ENCODE peak calls at places on chromosomes 16 and 17, in four cellular contexts. E is D341Med, P is Caki2, U is T-helper 1 cell. L is an unnamed sample.

GRCh38 chr17:41812176-41813038 is at the start of gene FKBP10:
- DNase-seq in E (peak), P (peak), U (no peak), L (no peak)

GRCh38 chr17:33575046-33575445 is 282.0 kb upstream of the ASIC2 start:
- DNase-seq in P (no peak), E (no peak), U (no peak), L (no peak)

GRCh38 chr17:71188811-71189492 is 931.9 kb upstream of the SOX9 start:
- DNase-seq in U (no peak), P (peak), E (no peak), L (no peak)

GRCh38 chr16:57066625-57067024 is 25.8 kb upstream of the CPNE2 start:
- DNase-seq in E (no peak), U (no peak), P (no peak), L (no peak)

GRCh38 chr16:3687792-3688191 is 29.5 kb downstream of the TRAP1 start:
- DNase-seq in U (no peak), P (no peak), E (no peak), L (no peak)

GRCh38 chr17:78966123-78966813 is 13.5 kb downstream of the LGALS3BP start:
- DNase-seq in E (no peak), U (no peak), P (no peak), L (no peak)

GRCh38 chr17:30263552-30264333 is 28.0 kb downstream of the BLMH start:
- DNase-seq in P (peak), E (no peak), U (no peak), L (no peak)

GRCh38 chr16:19179890-19180490 is 11.9 kb downstream of the SYT17 start:
- DNase-seq in E (peak), P (no peak), U (no peak), L (no peak)

GRCh38 chr16:30077656-30078055 is 1.9 kb downstream of the PPP4C start:
- DNase-seq in U (no peak), E (no peak), P (no peak), L (no peak)

GRCh38 chr17:27762527-27763305 is 37.6 kb downstream of the NOS2 start:
- DNase-seq in U (no peak), E (no peak), P (peak), L (no peak)

GRCh38 chr17:49146620-49147306 is 14.2 kb downstream of the B4GALNT2 start:
- DNase-seq in E (no peak), P (peak), U (no peak), L (no peak)

GRCh38 chr16:31177136-31177535 is 2.8 kb upstream of the FUS start:
- DNase-seq in P (peak), E (no peak), U (no peak), L (no peak)

GRCh38 chr16:81242977-81243618 is 4.6 kb downstream of the BCO1 start:
- DNase-seq in E (no peak), P (no peak), U (no peak), L (no peak)

GRCh38 chr16:55389426-55390073 is 65.5 kb downstream of the IRX6 start:
- DNase-seq in E (no peak), U (no peak), P (no peak), L (no peak)

GRCh38 chr16:839643-840408 is 39.3 kb upstream of the GNG13 start:
- DNase-seq in P (no peak), E (no peak), U (no peak), L (no peak)

GRCh38 chr17:44102845-44103622 is 20.4 kb downstream of the HDAC5 start:
- DNase-seq in P (no peak), E (no peak), U (no peak), L (no peak)

GRCh38 chr16:76583466-76583865 is 306.3 kb downstream of the CNTNAP4 start:
- DNase-seq in U (no peak), E (peak), P (no peak), L (no peak)

GRCh38 chr16:10080031-10080772 is 102.0 kb downstream of the GRIN2A start:
- DNase-seq in U (no peak), E (no peak), P (peak), L (no peak)

GRCh38 chr17:21677126-21677910 is 15.0 kb upstream of the KCNJ18 start:
- DNase-seq in P (no peak), E (no peak), U (no peak), L (no peak)

GRCh38 chr16:85667841-85668413 is 20.8 kb downstream of the GINS2 start:
- DNase-seq in P (no peak), E (no peak), U (no peak), L (no peak)

GRCh38 chr16:25210758-25211157 is 6.0 kb upstream of the AQP8 start:
- DNase-seq in U (no peak), E (no peak), P (peak), L (no peak)

GRCh38 chr17:8868092-8868491 is 618 bp upstream of the PIK3R6 start:
- DNase-seq in P (no peak), U (no peak), E (no peak), L (no peak)

GRCh38 chr17:7885357-7886226 is 3.0 kb upstream of the CHD3 start:
- DNase-seq in U (no peak), P (peak), E (peak), L (peak)

GRCh38 chr17:3030096-3030495 is 33.3 kb downstream of the OR1D5 start:
- DNase-seq in E (no peak), P (no peak), U (no peak), L (no peak)

GRCh38 chr16:11004957-11005610 is 60.7 kb downstream of the CLEC16A start:
- DNase-seq in U (no peak), P (no peak), E (no peak), L (no peak)

GRCh38 chr16:31128711-31129567 is 6.6 kb downstream of the PRSS8 start:
- DNase-seq in U (no peak), E (no peak), P (no peak), L (no peak)

GRCh38 chr17:12571606-12572005 is 94.1 kb upstream of the MYOCD start:
- DNase-seq in U (no peak), P (no peak), E (no peak), L (no peak)

GRCh38 chr17:48444531-48445247 is 14.7 kb upstream of the SKAP1 start:
- DNase-seq in U (no peak), P (no peak), E (no peak), L (peak)

GRCh38 chr17:32241521-32242094 is 24.0 kb upstream of the RHBDL3 start:
- DNase-seq in E (no peak), U (no peak), P (no peak), L (no peak)

GRCh38 chr17:2054262-2054739 is 602 bp upstream of the HIC1 start:
- DNase-seq in P (peak), U (no peak), E (peak), L (no peak)

GRCh38 chr17:61489719-61490490 is 37.7 kb downstream of the TBX4 start:
- DNase-seq in P (no peak), U (no peak), E (no peak), L (no peak)

GRCh38 chr16:84088695-84089395 is 27.9 kb downstream of the MBTPS1 start:
- DNase-seq in P (no peak), E (peak), U (peak), L (peak)

GRCh38 chr16:57153841-57154240 is 32.0 kb downstream of the PSME3IP1 start:
- DNase-seq in E (no peak), U (no peak), P (no peak), L (no peak)

GRCh38 chr16:58862334-58863024 is 128.4 kb upstream of the GOT2 start:
- DNase-seq in U (no peak), P (no peak), E (no peak), L (no peak)

GRCh38 chr16:50400312-50400966 is 31.7 kb upstream of the BRD7 start:
- DNase-seq in E (no peak), U (no peak), P (no peak), L (no peak)

L was measured in effector CD8-positive, alpha-beta T cell.